ENCODE peak calls at places on chromosomes 6 and 20, in five cellular contexts. T is neural progenitor cell; B is upper lobe of right lung; E is effector memory CD4-positive, alpha-beta T cell; F is HCT116. R is an unnamed sample.

GRCh38 chr6:129517288-129517687 is 192.7 kb downstream of the ARHGAP18 start:
- DNase-seq in E (no peak), B (no peak), T (no peak), F (no peak), R (no peak)

GRCh38 chr20:31708839-31709534 is 13.7 kb downstream of the BCL2L1 start:
- DNase-seq in E (no peak), F (no peak), B (no peak), T (no peak), R (no peak)

GRCh38 chr6:84688187-84688878 is 76.1 kb downstream of the TBX18 start:
- DNase-seq in T (no peak), F (no peak), E (no peak), B (no peak), R (no peak)

GRCh38 chr6:53544050-53544499 is 826 bp downstream of the GCLC start:
- DNase-seq in B (no peak), T (no peak), F (no peak), E (no peak), R (peak; percentile 17)

GRCh38 chr20:61026173-61026572 is 225.9 kb upstream of the CDH4 start:
- DNase-seq in T (no peak), B (no peak), E (no peak), F (no peak), R (no peak)

GRCh38 chr20:45470262-45470931 is 844 bp downstream of the WFDC2 start:
- DNase-seq in E (no peak), F (no peak), T (peak; percentile 65), B (peak; percentile 90), R (no peak)

GRCh38 chr20:40669692-40670091 is 19.3 kb downstream of the MAFB start:
- DNase-seq in F (no peak), E (no peak), B (no peak), T (no peak), R (no peak)

GRCh38 chr6:104958178-104958520 is 1.2 kb downstream of the LIN28B start:
- DNase-seq in B (no peak), F (no peak), E (no peak), T (peak; percentile 18), R (no peak)

GRCh38 chr20:36461600-36462439 is 79.5 kb upstream of the MYL9 start:
- DNase-seq in F (no peak), T (peak; percentile 83), E (peak; percentile 13), B (peak; percentile 82), R (no peak)

GRCh38 chr6:162070639-162071038 is 656.9 kb downstream of the PRKN start:
- DNase-seq in T (no peak), E (no peak), B (no peak), F (no peak), R (no peak)

DNA sequence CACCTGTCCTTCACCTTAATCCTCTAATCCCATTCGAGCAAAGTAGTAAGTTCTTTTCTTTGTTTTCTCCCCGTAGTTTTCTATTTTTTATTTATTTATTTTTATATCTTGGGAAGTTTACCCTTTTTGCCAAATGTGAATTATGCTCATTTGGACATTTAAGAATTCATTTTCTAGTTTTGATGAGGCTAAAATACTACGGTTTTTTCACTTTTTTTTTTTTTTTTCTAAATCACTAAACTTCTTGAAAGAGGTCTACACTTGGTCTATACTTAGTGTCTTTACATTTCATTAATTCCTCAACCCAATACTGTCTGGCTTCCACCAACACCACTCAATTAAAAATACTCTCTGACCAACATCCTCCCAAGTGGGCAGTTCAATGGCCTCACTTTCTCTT is 72.3 kb upstream of the CITED2 start:
- DNase-seq in E (no peak), T (no peak), F (no peak), B (no peak), R (no peak)
- H3K4me1 ChIP-seq in E (no peaks in the 10 kb centered on the region), T (peaks cover 29% of the 10 kb centered on the region), F (no peaks in the 10 kb centered on the region), B (no peaks in the 10 kb centered on the region), R (peaks cover 17% of the 10 kb centered on the region)

GRCh38 chr6:15413558-15414257 is 167.8 kb downstream of the JARID2 start:
- DNase-seq in T (no peak), B (no peak), E (no peak), F (no peak), R (peak; percentile 71)
- H3K4me1 ChIP-seq in T (peaks cover 52% of the 10 kb centered on the region), B (peaks cover 9% of the 10 kb centered on the region), E (peaks cover 12% of the 10 kb centered on the region), F (no peaks in the 10 kb centered on the region), R (peaks cover 26% of the 10 kb centered on the region)

GRCh38 chr20:62769346-62770071 is 26.8 kb upstream of the MRGBP start:
- DNase-seq in E (no peak), F (no peak), B (no peak), T (no peak), R (no peak)

GRCh38 chr20:62770111-62770910 is 26.0 kb upstream of the MRGBP start:
- DNase-seq in F (no peak), B (no peak), E (no peak), T (no peak), R (no peak)

GRCh38 chr20:62766716-62767115 is 29.6 kb upstream of the MRGBP start:
- DNase-seq in E (no peak), F (no peak), B (no peak), T (no peak), R (no peak)

GRCh38 chr20:62768815-62769287 is 27.4 kb upstream of the MRGBP start:
- DNase-seq in F (no peak), T (no peak), E (no peak), B (no peak), R (peak; percentile 47)

GRCh38 chr20:62768234-62768814 is 27.9 kb upstream of the MRGBP start:
- DNase-seq in B (no peak), F (no peak), T (peak; percentile 60), E (no peak), R (no peak)
- H3K4me1 ChIP-seq in B (peaks cover 6% of the 10 kb centered on the region), F (peaks cover 32% of the 10 kb centered on the region), T (peaks cover 9% of the 10 kb centered on the region), E (no peaks in the 10 kb centered on the region), R (peaks cover 6% of the 10 kb centered on the region)

DNA sequence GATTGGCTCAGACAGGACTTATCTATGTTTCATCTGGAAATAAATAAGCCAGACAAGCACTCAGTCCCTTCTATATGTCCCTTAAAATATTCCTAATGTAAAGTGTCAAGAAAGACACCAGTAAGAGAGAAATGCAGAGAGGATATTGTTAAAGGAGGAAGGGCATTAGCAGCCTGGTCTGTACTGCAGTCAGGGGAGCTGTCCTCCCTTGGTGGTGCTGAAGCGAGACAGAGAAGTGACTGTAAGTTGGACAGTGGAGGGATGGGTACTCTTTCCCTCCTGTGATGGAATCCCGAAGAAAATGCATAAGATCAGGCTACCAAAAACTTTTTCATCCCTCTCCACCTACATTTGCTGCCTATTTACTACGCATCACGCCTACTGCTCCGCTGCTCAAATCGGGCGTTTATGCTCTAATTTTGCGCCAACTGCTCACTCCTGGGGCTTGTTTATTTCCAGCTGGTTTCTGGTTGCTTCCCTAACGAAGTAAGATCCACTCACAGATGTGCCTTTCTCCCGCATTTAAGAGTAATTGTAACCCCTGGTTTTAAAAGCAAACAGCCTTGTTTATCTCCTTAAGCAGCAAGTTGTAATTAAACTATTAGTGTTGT is 35.2 kb downstream of the PHACTR1 start:
- DNase-seq in F (no peak), T (peak; percentile 88), B (no peak), E (no peak), R (peak; percentile 42)
- H3K4me1 ChIP-seq in F (no peaks in the 10 kb centered on the region), T (peaks cover 5% of the 10 kb centered on the region), B (no peaks in the 10 kb centered on the region), E (no peaks in the 10 kb centered on the region), R (no peaks in the 10 kb centered on the region)

R was measured in foreskin keratinocyte.